ENCODE peak calls at places on chromosomes 13 and 19, in seven cellular contexts. X, V, Z, K, I, A and C are unnamed samples.

GRCh38 chr13:42137856-42138537 is 89.5 kb downstream of the DGKH start:
- DNase-seq in X (no peak), Z (peak; percentile 15), I (no peak), K (peak; percentile 37), V (no peak), A (no peak), C (no peak)

GRCh38 chr19:40610396-40611064 is 9.4 kb downstream of the LTBP4 start:
- DNase-seq in I (peak; percentile 18), A (no peak), Z (no peak), V (peak; percentile 75), X (no peak), K (no peak), C (no peak)

GRCh38 chr19:18317998-18318800 is 4.7 kb downstream of the LSM4 start:
- DNase-seq in Z (no peak), K (no peak), X (no peak), I (peak; percentile 81), A (no peak), V (peak; percentile 61), C (no peak)

GRCh38 chr19:15124572-15125231 is 17.5 kb downstream of the SYDE1 start:
- DNase-seq in X (no peak), I (no peak), A (no peak), K (no peak), Z (no peak), V (no peak), C (peak; percentile 74)

GRCh38 chr19:15201374-15202023 is 704 bp upstream of the NOTCH3 start:
- DNase-seq in Z (no peak), K (no peak), I (peak; percentile 57), X (no peak), V (no peak), A (no peak), C (no peak)

GRCh38 chr13:107516517-107516916 is 698.8 kb downstream of the LIG4 start:
- DNase-seq in K (no peak), X (no peak), V (no peak), Z (no peak), I (no peak), A (no peak), C (no peak)

GRCh38 chr19:39152066-39152465 is 26.5 kb downstream of the PAK4 start:
- DNase-seq in I (no peak), A (no peak), K (no peak), Z (no peak), X (no peak), V (no peak), C (no peak)

GRCh38 chr13:113836917-113837553 is 26.8 kb downstream of the GAS6 start:
- DNase-seq in V (peak; percentile 75), Z (peak; percentile 96), I (no peak), X (no peak), A (peak; percentile 62), K (peak; percentile 94), C (no peak)

GRCh38 chr13:113934576-113934975 is 39.3 kb downstream of the C13orf46 start:
- DNase-seq in A (no peak), V (no peak), Z (no peak), X (no peak), K (no peak), I (no peak), C (no peak)

GRCh38 chr19:41531438-41532311 is 44.3 kb upstream of the CEACAM21 start:
- DNase-seq in X (peak; percentile 43), Z (peak; percentile 63), K (peak; percentile 16), I (peak; percentile 23), V (peak; percentile 87), A (no peak), C (no peak)

GRCh38 chr19:10516064-10516385 is 1.2 kb downstream of the S1PR5 start:
- DNase-seq in X (no peak), I (no peak), Z (no peak), A (no peak), V (no peak), K (no peak), C (no peak)

GRCh38 chr19:41939861-41940442 is 11.7 kb upstream of the ERFL start:
- DNase-seq in V (peak; percentile 54), X (no peak), I (no peak), Z (no peak), A (no peak), K (no peak), C (peak; percentile 93)

GRCh38 chr19:10402441-10403038 is 802 bp downstream of the CDC37 start:
- DNase-seq in X (no peak), I (peak; percentile 55), K (no peak), A (no peak), Z (no peak), V (peak; percentile 78), C (no peak)

GRCh38 chr19:30516586-30516985 is 144.4 kb downstream of the ZNF536 start:
- DNase-seq in K (no peak), I (no peak), V (no peak), X (no peak), Z (peak; percentile 5), A (no peak), C (no peak)

GRCh38 chr19:10424011-10424637 is 3.8 kb downstream of the PDE4A start:
- DNase-seq in I (peak; percentile 78), Z (peak; percentile 63), K (peak; percentile 50), A (no peak), X (no peak), V (peak; percentile 83), C (peak; percentile 97)

GRCh38 chr19:38400361-38400760 is 2.5 kb upstream of the FAM98C start:
- DNase-seq in K (no peak), I (no peak), X (no peak), A (no peak), Z (no peak), V (no peak), C (no peak)

GRCh38 chr19:45446295-45446694 is 21.5 kb upstream of the FOSB start:
- DNase-seq in X (no peak), I (no peak), V (no peak), A (no peak), K (peak; percentile 53), Z (peak; percentile 48), C (no peak)

GRCh38 chr19:6677924-6678689 is 8.1 kb upstream of the TNFSF14 start:
- DNase-seq in A (no peak), K (no peak), Z (no peak), X (no peak), V (peak; percentile 33), I (peak; percentile 10), C (no peak)

DNA sequence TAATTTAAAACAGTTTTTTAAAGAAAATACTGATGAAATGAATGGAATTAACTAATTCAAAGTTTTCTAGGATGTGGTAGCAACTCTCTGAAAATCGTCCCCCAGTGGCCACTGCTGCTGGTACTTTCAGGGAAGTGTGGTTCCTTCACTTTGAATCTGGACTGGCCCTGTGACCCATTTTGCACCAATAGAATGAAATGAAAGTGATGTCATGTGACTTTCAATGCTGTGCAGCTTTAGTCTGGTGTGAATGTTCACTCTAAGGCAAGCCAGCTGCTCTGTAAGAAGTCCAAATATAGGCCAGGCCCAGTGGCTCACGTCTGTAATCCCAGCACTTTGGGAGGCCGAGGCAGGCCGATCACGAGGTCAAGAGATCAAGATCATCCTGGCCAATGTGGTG is 26.4 kb upstream of the HNRNPA1L2 start:
- DNase-seq in Z (no peak), I (peak; percentile 13), K (no peak), A (no peak), V (no peak), X (no peak), C (no peak)
- TF ChIP-seq CTCF in Z (no peak), I (no peak), K (no peak), A (no peak), V (no peak), X (no peak), C (no peak)

DNA sequence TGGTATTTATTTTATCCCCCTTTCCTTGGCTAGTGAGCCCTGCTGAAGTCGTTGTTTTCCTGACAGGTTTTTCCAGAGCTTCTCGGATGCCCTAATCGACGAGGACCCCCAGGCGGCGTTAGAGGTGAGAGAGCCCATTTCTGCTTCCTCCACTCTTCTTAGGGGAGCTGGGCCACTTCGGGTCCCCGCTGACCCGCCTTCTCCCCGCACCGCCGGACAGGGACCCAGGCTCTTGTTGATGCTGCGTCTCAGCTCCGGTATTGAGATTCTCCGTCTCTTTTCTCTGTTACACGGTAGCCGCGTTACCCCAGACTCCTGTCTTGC is 306 bp downstream of the SUGT1 start:
- DNase-seq in X (no peak), K (no peak), I (no peak), A (no peak), V (no peak), Z (no peak), C (no peak)
- TF ChIP-seq CTCF in X (no peak), K (no peak), I (no peak), A (no peak), V (peak; percentile 11), Z (no peak), C (no peak)

GRCh38 chr19:47414469-47414868 is 4.9 kb downstream of the MEIS3 start:
- DNase-seq in I (no peak), K (no peak), Z (no peak), A (no peak), X (no peak), V (no peak), C (no peak)
- TF ChIP-seq CTCF in I (no peak), K (peak; percentile 30), Z (no peak), A (no peak), X (no peak), V (no peak), C (peak; percentile 63)

DNA sequence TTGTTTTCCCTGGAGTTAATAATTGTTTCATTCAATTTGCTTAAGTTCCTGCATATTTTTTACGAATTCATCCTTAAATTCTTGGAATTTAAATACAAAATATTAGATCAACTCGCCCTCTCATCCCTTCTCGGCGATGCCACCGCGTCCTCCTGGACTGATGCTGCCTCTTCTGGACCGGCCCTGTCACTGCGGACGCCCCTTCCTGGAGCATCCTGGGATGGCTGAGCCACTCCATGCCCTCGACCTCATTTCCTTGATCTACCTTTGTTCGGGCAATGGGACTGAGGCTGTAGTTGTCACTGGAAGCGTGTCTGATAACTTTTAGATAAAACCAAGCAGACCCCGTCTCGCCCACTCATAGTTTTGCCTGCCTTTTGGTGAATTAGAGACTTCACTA is 283.6 kb downstream of the TEX29 start:
- DNase-seq in K (no peak), V (no peak), I (no peak), Z (no peak), X (no peak), A (no peak), C (no peak)
- TF ChIP-seq CTCF in K (no peak), V (no peak), I (peak; percentile 29), Z (no peak), X (no peak), A (no peak), C (no peak)

GRCh38 chr19:9183000-9183399 is 4.2 kb downstream of the OR7D2 start:
- DNase-seq in K (no peak), Z (no peak), V (no peak), I (no peak), X (no peak), A (no peak), C (no peak)

GRCh38 chr19:9175326-9175725 is 3.5 kb upstream of the OR7D2 start:
- DNase-seq in I (no peak), V (no peak), X (no peak), Z (no peak), A (no peak), K (no peak), C (no peak)

GRCh38 chr19:9178901-9179300 is at the start of gene OR7D2:
- DNase-seq in K (no peak), I (no peak), X (no peak), A (no peak), V (no peak), Z (no peak), C (no peak)
- TF ChIP-seq CTCF in K (no peak), I (no peak), X (no peak), A (no peak), V (no peak), Z (no peak), C (no peak)